ENCODE peak calls at places on chromosomes 3 and 15, in eight cellular contexts. X, T, Z, R, A, C, K and U are unnamed samples.

GRCh38 chr3:168249539-168250414 is 154.1 kb upstream of the GOLIM4 start:
- DNase-seq in X (peak; percentile 90), T (peak; percentile 89), Z (peak; percentile 74), R (peak; percentile 92), A (peak; percentile 79), C (peak; percentile 77), K (no peak), U (peak; percentile 64)

GRCh38 chr15:38758001-38758400 is 193.4 kb upstream of the RASGRP1 start:
- DNase-seq in X (no peak), T (peak; percentile 21), Z (no peak), R (no peak), A (peak; percentile 82), C (no peak), K (no peak), U (no peak)

GRCh38 chr3:127706312-127706711 is 33.6 kb downstream of the ABTB1 start:
- DNase-seq in X (no peak), T (no peak), Z (peak; percentile 65), R (no peak), A (no peak), C (no peak), K (no peak), U (no peak)

GRCh38 chr3:55907616-55908015 is 420.5 kb upstream of the WNT5A start:
- DNase-seq in X (no peak), T (peak; percentile 19), Z (no peak), R (no peak), A (no peak), C (no peak), K (no peak), U (no peak)

GRCh38 chr15:40928351-40928974 is 677 bp upstream of the DLL4 start:
- DNase-seq in X (no peak), T (no peak), Z (no peak), R (peak; percentile 83), A (no peak), C (no peak), K (no peak), U (no peak)

GRCh38 chr3:69784854-69785523 is 45.7 kb downstream of the MITF start:
- DNase-seq in X (no peak), T (peak; percentile 11), Z (peak; percentile 71), R (no peak), A (peak; percentile 86), C (peak; percentile 79), K (no peak), U (peak; percentile 39)

GRCh38 chr15:63553388-63553791 is 43.8 kb upstream of the FBXL22 start:
- DNase-seq in X (no peak), T (no peak), Z (no peak), R (no peak), A (peak; percentile 97), C (peak; percentile 48), K (no peak), U (no peak)

GRCh38 chr15:43185161-43186002 is at the start of gene CCNDBP1:
- DNase-seq in X (peak; percentile 99), T (peak; percentile 97), Z (peak; percentile 98), R (peak; percentile 99), A (peak; percentile 65), C (peak; percentile 99), K (peak; percentile 84), U (peak; percentile 49)

GRCh38 chr15:25469377-25469776 is 30.6 kb upstream of the UBE3A start:
- DNase-seq in X (no peak), T (no peak), Z (no peak), R (no peak), A (no peak), C (no peak), K (no peak), U (no peak)

GRCh38 chr15:61195116-61196002 is 33.7 kb downstream of the RORA start:
- DNase-seq in X (peak; percentile 30), T (peak; percentile 39), Z (no peak), R (no peak), A (peak; percentile 48), C (no peak), K (no peak), U (no peak)

GRCh38 chr3:38987456-38987855 is 64.3 kb downstream of the SCN11A start:
- DNase-seq in X (no peak), T (no peak), Z (no peak), R (no peak), A (no peak), C (no peak), K (no peak), U (no peak)

GRCh38 chr15:94387854-94388441 is 156.6 kb downstream of the MCTP2 start:
- DNase-seq in X (no peak), T (no peak), Z (no peak), R (no peak), A (no peak), C (no peak), K (no peak), U (no peak)

GRCh38 chr3:136305879-136306278 is 55.7 kb downstream of the PCCB start:
- DNase-seq in X (no peak), T (no peak), Z (no peak), R (no peak), A (peak; percentile 63), C (no peak), K (no peak), U (no peak)

GRCh38 chr3:153670577-153670976 is 450.6 kb upstream of the ARHGEF26 start:
- DNase-seq in X (no peak), T (no peak), Z (no peak), R (no peak), A (no peak), C (no peak), K (no peak), U (no peak)

GRCh38 chr3:71025010-71025409 is 558.5 kb downstream of the FOXP1 start:
- DNase-seq in X (no peak), T (no peak), Z (no peak), R (no peak), A (no peak), C (no peak), K (no peak), U (no peak)

GRCh38 chr3:71025516-71025915 is 558.0 kb downstream of the FOXP1 start:
- DNase-seq in X (no peak), T (no peak), Z (no peak), R (no peak), A (no peak), C (no peak), K (no peak), U (no peak)

GRCh38 chr3:71018794-71019193 is 564.7 kb downstream of the FOXP1 start:
- DNase-seq in X (no peak), T (no peak), Z (no peak), R (no peak), A (no peak), C (no peak), K (no peak), U (no peak)

GRCh38 chr3:71026634-71027578 is 556.6 kb downstream of the FOXP1 start:
- DNase-seq in X (no peak), T (no peak), Z (no peak), R (no peak), A (peak; percentile 32), C (no peak), K (no peak), U (no peak)

DNA sequence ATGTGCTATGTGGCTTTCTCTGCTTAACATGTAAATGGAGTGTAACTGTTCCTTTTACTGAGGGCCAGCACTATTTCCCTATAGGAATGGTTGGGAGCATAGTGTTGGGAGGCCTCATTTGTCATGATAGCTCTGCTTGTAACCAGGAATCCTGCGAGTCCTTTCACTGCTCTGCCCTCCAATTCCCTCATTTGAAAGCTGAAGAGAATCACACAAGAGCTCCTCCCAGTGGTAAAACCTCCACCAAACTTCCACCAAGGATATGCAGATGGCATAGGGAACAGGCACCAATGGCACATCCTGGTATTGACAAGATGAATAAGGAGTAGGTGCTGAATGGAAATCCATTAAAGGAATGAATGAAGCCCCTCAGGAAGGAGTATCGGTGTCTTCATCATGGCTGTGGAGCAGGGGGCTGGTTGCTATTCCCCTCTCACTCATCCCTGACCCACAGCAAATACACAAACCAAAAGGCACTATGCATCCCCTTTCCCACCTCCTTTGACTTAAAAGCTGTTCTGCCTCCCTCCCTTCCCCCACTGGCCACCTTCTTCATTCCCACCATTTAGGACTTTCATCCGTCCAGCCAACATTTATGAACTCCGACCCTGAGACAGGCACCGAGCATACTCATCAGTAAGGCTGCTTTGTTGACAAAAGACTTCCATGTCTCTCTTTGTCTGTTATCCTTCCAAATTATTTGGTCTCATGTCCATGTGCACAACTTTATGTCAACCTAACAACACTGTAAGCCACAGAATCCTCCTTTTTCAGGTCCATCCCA is 560.8 kb downstream of the FOXP1 start:
- DNase-seq in X (no peak), T (no peak), Z (no peak), R (peak; percentile 43), A (peak; percentile 19), C (no peak), K (no peak), U (no peak)
- TF ChIP-seq CTCF in X (no peak), T (peak; percentile 35), Z (peak; percentile 38), R (no peak), A (peak; percentile 35), C (no peak), K (no peak), U (no peak)

DNA sequence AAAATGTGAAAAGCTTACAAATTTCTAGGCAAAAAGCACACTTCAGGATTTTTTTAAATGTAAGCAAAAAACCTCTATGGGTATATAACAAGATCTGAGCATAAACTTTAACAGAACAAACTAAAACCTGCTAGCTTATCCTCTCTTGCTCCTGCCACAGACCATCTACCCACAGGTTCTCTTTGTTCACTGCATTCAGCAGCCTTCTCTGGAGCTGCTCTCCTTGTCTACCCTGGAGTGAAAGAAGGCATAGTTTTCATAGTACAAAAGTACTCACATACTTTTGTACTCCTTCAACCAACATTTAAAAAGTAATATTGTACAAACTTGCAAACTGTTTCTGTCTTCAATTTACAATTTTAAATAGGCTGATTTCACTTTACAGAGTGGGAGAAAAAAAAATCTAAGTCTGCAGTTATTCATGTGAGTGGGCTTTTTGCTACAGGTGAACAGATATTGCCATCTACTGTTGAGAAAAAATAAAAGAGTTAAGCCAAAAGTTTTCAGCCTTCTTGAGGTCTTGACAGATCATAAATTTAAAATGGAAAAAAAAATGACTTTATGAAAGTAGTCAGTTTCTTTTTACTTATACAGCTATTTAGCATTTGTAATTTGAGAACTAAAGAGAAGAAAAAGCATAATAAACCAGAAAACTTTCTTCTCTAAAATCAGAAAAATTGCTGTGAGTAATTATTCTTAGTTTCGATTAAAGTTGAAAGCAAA is 20.4 kb downstream of the TERC start:
- DNase-seq in X (no peak), T (no peak), Z (no peak), R (no peak), A (peak; percentile 39), C (no peak), K (no peak), U (no peak)
- TF ChIP-seq CTCF in X (peak; percentile 4), T (peak; percentile 55), Z (peak; percentile 68), R (no peak), A (peak; percentile 30), C (no peak), K (peak; percentile 39), U (no peak)

DNA sequence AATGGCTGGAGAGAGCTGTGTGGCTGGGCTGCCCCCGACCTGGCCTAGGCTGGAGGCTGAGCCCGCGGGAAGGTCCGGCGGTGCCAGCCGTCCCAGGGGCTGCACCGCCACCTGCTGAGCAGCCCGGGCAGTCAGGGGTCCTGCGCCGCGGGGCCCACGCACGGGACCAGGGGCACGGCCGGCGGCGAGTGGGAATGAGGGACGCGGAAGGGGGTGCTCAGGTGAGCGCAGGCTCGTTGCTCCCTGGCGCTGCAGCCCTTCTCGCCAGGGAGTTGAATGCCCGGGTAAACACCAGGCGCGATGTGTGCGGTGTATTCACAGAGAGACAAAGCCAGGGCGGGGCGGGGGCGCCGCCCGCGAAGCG is 666 bp upstream of the SEMA3F start:
- DNase-seq in X (no peak), T (peak; percentile 87), Z (no peak), R (no peak), A (no peak), C (no peak), K (no peak), U (peak; percentile 62)
- TF ChIP-seq CTCF in X (peak; percentile 31), T (peak; percentile 55), Z (peak; percentile 38), R (no peak), A (peak; percentile 30), C (peak; percentile 14), K (no peak), U (no peak)

GRCh38 chr3:167032267-167032876 is 347.7 kb downstream of the ZBBX start:
- DNase-seq in X (peak; percentile 14), T (peak; percentile 9), Z (no peak), R (no peak), A (peak; percentile 71), C (no peak), K (no peak), U (no peak)
- TF ChIP-seq CTCF in X (no peak), T (peak; percentile 74), Z (peak; percentile 42), R (peak; percentile 34), A (peak; percentile 61), C (peak; percentile 9), K (no peak), U (peak; percentile 63)